ENCODE peak calls at places on chromosomes 12 and 14, in six cellular contexts. V, T, E, G, Z and C are unnamed samples. For H3K4me1, the result is how much of the 10 kb centered on the place peaks cover.

GRCh38 chr14:59093889-59094288 is 94.6 kb upstream of the DAAM1 start:
- DNase-seq in V (no peak), T (no peak), E (no peak), G (no peak), Z (no peak), C (no peak)

GRCh38 chr12:79546461-79547043 is 144.2 kb downstream of the PAWR start:
- DNase-seq in V (no peak), T (no peak), E (no peak), G (no peak), Z (peak), C (no peak)

GRCh38 chr12:115294443-115295133 is 610.6 kb upstream of the TBX3 start:
- DNase-seq in V (no peak), T (no peak), E (no peak), G (no peak), Z (no peak), C (no peak)

GRCh38 chr12:30806989-30807694 is 52.4 kb upstream of the CAPRIN2 start:
- DNase-seq in V (peak), T (peak), E (peak), G (peak), Z (peak), C (no peak)

GRCh38 chr12:115464673-115465060 is 780.7 kb upstream of the TBX3 start:
- DNase-seq in V (no peak), T (no peak), E (no peak), G (no peak), Z (no peak), C (no peak)

GRCh38 chr14:64704145-64704742 is at the start of gene PLEKHG3:
- DNase-seq in V (no peak), T (peak), E (peak), G (no peak), Z (peak), C (peak)

GRCh38 chr12:70157099-70157498 is 86.1 kb upstream of the CNOT2 start:
- DNase-seq in V (no peak), T (peak), E (no peak), G (no peak), Z (peak), C (no peak)

GRCh38 chr14:36442824-36443241 is 77.2 kb downstream of the NKX2-1 start:
- DNase-seq in V (no peak), T (peak), E (no peak), G (no peak), Z (peak), C (no peak)

GRCh38 chr14:104138098-104138890 is at the start of gene KIF26A:
- DNase-seq in V (peak), T (peak), E (peak), G (no peak), Z (peak), C (peak)

GRCh38 chr14:59363545-59364226 is 101.5 kb downstream of the GPR135 start:
- DNase-seq in V (no peak), T (no peak), E (no peak), G (no peak), Z (no peak), C (no peak)

GRCh38 chr14:102241147-102241546 is 63.8 kb downstream of the MOK start:
- DNase-seq in V (no peak), T (no peak), E (no peak), G (no peak), Z (no peak), C (no peak)

GRCh38 chr14:102249041-102249440 is 55.9 kb downstream of the MOK start:
- DNase-seq in V (no peak), T (no peak), E (no peak), G (no peak), Z (peak), C (no peak)

GRCh38 chr14:102248121-102248520 is 56.8 kb downstream of the MOK start:
- DNase-seq in V (no peak), T (no peak), E (no peak), G (no peak), Z (peak), C (no peak)

GRCh38 chr14:102250636-102251035 is 54.3 kb downstream of the MOK start:
- DNase-seq in V (no peak), T (no peak), E (no peak), G (no peak), Z (no peak), C (no peak)

DNA sequence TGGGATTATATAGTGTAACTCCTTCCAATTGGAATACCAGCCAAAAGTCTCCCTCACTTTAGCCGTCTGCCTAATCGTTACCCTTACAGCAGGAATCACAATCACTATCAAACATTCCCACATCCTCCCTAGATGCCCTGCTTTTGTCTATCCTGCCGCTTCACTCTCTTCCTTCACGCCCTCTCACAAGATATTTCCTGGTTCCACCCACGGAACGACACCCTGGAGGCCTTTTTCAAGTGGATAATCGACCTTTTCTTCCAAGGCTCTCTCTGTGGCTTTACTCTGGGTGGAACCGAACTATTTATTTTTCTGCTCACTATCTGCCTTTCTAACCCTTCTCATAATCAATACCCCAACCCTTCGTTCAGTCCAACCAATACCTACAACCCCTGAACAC is 58.9 kb downstream of the MOK start:
- DNase-seq in V (no peak), T (no peak), E (no peak), G (no peak), Z (no peak), C (no peak)
- H3K4me1 ChIP-seq in V (under half), T (under half), E (under half), G (under half), Z (under half), C (under half)

DNA sequence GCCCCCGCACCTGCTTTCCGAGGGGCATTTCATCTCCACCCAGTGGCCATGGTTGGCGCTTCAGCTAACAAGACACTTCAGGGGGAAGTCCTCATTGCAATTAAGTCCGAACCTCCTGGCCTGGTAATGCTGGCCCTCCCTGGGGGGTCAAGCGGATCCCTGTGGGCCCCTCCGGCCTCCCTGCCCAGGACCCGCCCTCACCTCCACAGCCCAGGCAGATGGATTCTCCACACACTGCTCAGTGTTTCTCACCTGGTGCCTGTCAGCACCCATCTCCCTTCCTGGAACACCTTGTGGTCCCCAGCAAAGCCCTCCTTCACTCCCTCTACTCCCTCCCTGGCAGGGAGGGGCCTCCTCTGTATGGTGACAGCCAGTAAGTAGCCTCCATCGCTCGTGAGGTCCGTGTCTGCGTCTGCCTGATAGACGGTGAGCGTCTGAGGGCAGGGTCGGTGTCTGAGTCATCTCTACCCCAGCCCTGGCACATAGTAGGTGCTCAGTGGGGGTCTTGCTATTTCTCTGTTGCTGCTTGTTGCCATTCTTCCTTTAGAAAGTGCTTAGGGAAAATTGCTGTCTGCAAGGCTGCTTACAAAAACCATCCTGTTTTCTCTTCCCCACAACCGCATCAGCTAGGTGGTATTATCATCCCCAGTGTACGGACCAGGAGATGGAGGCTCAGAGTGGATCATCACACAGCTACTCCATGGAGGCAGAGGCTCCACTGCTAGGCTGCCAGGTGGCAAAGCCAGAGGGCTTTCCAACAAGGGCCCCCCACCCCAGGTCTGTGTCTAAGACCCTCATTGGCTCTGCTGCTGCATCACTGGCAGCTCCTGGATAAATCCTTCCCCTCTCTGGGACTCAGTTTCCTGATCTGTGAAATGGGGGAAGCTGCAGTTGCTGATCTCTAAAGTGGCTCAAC is 39.7 kb upstream of the EML1 start:
- DNase-seq in V (no peak), T (no peak), E (no peak), G (no peak), Z (peak), C (no peak)
- H3K4me1 ChIP-seq in V (under half), T (under half), E (under half), G (under half), Z (under half), C (under half)

GRCh38 chr12:6093764-6094163 is 30.7 kb downstream of the VWF start:
- DNase-seq in V (no peak), T (no peak), E (no peak), G (no peak), Z (no peak), C (peak)
- H3K4me1 ChIP-seq in V (under half), T (under half), E (under half), G (under half), Z (under half), C (under half)

DNA sequence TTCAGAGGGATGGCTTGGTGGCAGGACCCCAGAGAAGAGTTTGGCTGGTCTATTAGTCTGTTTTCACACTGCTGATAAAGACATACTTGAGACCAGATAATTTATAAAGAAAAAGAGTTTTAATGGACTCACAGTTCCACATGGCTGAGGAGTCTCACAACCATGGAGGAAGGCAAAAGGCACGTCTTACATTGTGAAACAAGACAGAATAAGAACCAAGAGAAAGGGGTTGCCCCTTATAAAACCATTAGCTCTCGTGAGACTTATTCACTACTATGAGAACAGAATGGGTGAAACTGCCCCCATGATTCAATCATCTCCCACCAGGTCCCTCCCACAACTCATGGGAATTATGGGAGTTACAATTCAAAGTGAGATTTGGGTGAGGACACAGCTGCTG is 78.5 kb upstream of the SSTR1 start:
- DNase-seq in V (no peak), T (no peak), E (no peak), G (no peak), Z (no peak), C (no peak)
- H3K4me1 ChIP-seq in V (under half), T (under half), E (under half), G (under half), Z (under half), C (under half)

GRCh38 chr12:104669057-104669770 is 212.5 kb downstream of the CHST11 start:
- DNase-seq in V (no peak), T (peak), E (peak), G (no peak), Z (peak), C (no peak)
- H3K4me1 ChIP-seq in V (under half), T (under half), E (half or more), G (under half), Z (under half), C (under half)

GRCh38 chr14:24310387-24310665 is 386 bp downstream of the LTB4R2 start:
- DNase-seq in V (no peak), T (no peak), E (no peak), G (no peak), Z (no peak), C (peak)

GRCh38 chr14:24307575-24308341 is at the start of gene CIDEB:
- DNase-seq in V (peak), T (peak), E (peak), G (peak), Z (peak), C (peak)

GRCh38 chr14:24308342-24309124 is 756 bp upstream of the CIDEB start:
- DNase-seq in V (no peak), T (no peak), E (no peak), G (no peak), Z (peak), C (no peak)

GRCh38 chr14:24310666-24311604 is at the start of gene LTB4R:
- DNase-seq in V (peak), T (no peak), E (peak), G (peak), Z (no peak), C (peak)

DNA sequence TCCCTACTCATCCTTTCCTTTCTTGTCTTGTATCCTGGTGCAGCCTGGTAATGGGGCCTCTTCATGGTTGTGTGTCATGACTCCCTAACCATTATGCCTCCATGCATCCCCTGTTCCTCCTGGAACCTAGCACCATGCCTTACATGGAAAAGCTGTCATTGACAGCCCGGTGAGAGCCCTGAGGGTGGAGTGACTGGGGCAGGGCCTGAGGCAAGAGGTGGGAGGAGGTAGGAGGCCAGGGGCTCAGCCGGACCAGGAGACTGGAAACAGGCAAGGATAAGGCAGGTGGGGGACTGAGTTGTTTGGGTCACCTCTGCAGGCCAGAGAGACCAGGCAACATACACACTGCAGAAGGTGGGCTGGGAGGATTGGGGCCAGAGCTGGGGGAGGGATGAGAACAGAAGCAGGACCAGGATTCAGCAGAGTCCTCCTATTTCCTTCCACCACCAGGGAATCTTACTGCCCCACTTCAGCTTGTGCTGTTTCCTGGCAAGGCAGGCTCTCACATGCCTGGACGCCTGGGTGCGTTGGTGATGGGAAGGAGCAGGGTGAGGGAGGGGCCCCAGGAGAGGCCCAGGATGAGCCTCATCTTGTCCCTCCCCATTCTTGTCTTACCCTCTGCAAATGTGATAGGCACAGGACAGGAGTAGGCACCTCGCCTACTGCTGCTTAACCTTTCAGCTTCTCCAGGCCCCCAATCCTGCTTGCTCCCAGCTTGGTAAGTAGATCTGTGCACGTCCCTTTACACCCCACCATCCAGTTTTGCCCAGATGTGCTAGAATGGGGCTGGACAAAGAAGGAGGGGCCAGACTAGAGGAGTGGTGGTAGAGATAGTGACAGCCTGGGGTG is at the start of gene LTB4R2:
- DNase-seq in V (no peak), T (no peak), E (no peak), G (no peak), Z (no peak), C (no peak)
- H3K4me1 ChIP-seq in V (half or more), T (under half), E (half or more), G (under half), Z (under half), C (under half)

DNA sequence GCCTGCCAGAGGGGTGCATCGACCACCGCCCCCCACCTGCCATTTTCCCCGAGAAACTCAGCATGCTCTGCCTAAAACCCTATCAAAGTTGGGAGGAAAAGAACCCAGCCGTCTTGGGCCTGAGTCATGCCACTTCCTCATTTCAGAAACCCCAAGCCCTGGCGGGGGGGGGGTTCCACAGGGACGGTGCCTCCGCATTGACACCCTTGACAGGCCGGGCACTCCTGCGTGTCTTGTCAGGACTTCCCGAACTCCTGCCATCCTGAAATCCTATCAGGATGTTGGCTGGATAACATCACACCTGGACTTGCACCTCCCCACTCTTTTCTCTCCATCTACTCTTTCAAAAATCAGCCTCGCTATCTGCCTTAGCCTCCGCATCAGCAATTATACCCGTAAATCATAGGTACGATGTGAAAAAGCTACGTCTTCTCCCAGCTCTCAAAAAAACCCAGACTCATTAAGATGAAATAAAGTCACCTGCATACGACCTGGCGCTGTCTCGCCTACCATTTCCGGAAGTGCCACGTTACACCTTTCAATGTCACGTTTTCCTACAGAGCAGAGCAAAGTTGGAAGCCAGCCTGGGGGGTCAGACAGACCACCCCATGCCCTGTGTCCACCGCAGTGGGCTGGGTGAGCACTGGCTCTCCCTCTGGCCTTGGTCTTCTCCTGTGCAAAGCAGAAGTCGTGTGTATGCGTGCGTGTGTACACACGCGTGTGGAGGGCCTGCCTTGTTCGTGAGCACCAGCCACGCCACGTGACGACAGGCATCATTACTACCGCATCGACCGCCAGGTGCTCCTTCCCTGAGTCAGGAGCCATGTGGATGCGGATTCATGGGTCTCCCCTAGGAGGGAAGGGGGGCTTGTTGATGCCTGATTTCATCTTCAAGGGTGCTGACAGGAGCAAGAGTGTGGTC is 96.7 kb downstream of the RFLNA start:
- DNase-seq in V (peak), T (no peak), E (peak), G (peak), Z (no peak), C (peak)
- H3K4me1 ChIP-seq in V (under half), T (under half), E (half or more), G (under half), Z (under half), C (half or more)

GRCh38 chr12:47776471-47777143 is 3.6 kb downstream of the SLC48A1 start:
- DNase-seq in V (no peak), T (no peak), E (no peak), G (no peak), Z (no peak), C (no peak)

GRCh38 chr12:47775100-47775911 is 2.3 kb downstream of the SLC48A1 start:
- DNase-seq in V (no peak), T (no peak), E (no peak), G (no peak), Z (no peak), C (no peak)

GRCh38 chr12:47777741-47778558 is 4.9 kb downstream of the SLC48A1 start:
- DNase-seq in V (no peak), T (no peak), E (no peak), G (no peak), Z (peak), C (no peak)

GRCh38 chr12:47778842-47779241 is 5.8 kb downstream of the SLC48A1 start:
- DNase-seq in V (no peak), T (no peak), E (no peak), G (no peak), Z (no peak), C (no peak)

GRCh38 chr12:47777151-47777550 is 4.1 kb downstream of the SLC48A1 start:
- DNase-seq in V (no peak), T (no peak), E (no peak), G (no peak), Z (no peak), C (no peak)
- H3K4me1 ChIP-seq in V (under half), T (under half), E (under half), G (under half), Z (under half), C (under half)

GRCh38 chr12:8087666-8088065 is 5.6 kb downstream of the NECAP1 start:
- DNase-seq in V (no peak), T (no peak), E (no peak), G (peak), Z (no peak), C (no peak)
- H3K4me1 ChIP-seq in V (half or more), T (under half), E (under half), G (under half), Z (under half), C (under half)